ENCODE peak calls at places on chromosome 5, in six cellular contexts. Z is uterus, L is Peyer's patch, U is fibroblast of lung, X is kidney epithelial cell, Y is DND-41. C is an unnamed sample.

GRCh38 chr5:177232761-177233160 is 70.8 kb downstream of the RAB24 start:
- DNase-seq in Z (no peak), L (no peak), U (peak; percentile 83), X (no peak), Y (no peak), C (no peak)

GRCh38 chr5:159878988-159879471 is 37.3 kb upstream of the ADRA1B start:
- DNase-seq in Z (peak; percentile 78), L (peak; percentile 67), U (peak; percentile 87), X (no peak), Y (peak; percentile 8), C (no peak)

GRCh38 chr5:62720036-62720441 is 141.4 kb downstream of the LRRC70 start:
- DNase-seq in Z (no peak), L (no peak), U (peak; percentile 2), X (peak; percentile 49), Y (peak; percentile 20), C (peak; percentile 43)

GRCh38 chr5:179973391-179973790 is 65.7 kb upstream of the TBC1D9B start:
- DNase-seq in Z (no peak), L (no peak), U (no peak), X (no peak), Y (no peak), C (no peak)

GRCh38 chr5:118088448-118088847 is 899.9 kb downstream of the DTWD2 start:
- DNase-seq in Z (no peak), L (no peak), U (no peak), X (no peak), Y (no peak), C (no peak)

GRCh38 chr5:172235827-172236749 is 42.1 kb downstream of the EFCAB9 start:
- DNase-seq in Z (no peak), L (peak; percentile 73), U (peak; percentile 22), X (no peak), Y (no peak), C (no peak)

GRCh38 chr5:106121972-106122605 is 1548.6 kb downstream of the EFNA5 start:
- DNase-seq in Z (no peak), L (no peak), U (no peak), X (no peak), Y (peak; percentile 26), C (peak; percentile 2)

GRCh38 chr5:777756-778161 is 6.8 kb downstream of the ZDHHC11B start:
- DNase-seq in Z (peak; percentile 9), L (no peak), U (no peak), X (no peak), Y (no peak), C (no peak)

GRCh38 chr5:69372394-69372793 is 2.8 kb downstream of the RAD17 start:
- DNase-seq in Z (no peak), L (no peak), U (no peak), X (no peak), Y (no peak), C (no peak)

GRCh38 chr5:160175438-160176218 is 53.7 kb upstream of the FABP6 start:
- DNase-seq in Z (peak; percentile 76), L (peak; percentile 60), U (peak; percentile 60), X (no peak), Y (no peak), C (no peak)

GRCh38 chr5:76622973-76623596 is at the start of gene F2RL2:
- DNase-seq in Z (peak; percentile 24), L (no peak), U (peak; percentile 91), X (peak; percentile 87), Y (no peak), C (no peak)

GRCh38 chr5:137098663-137099062 is 400.5 kb downstream of the SPOCK1 start:
- DNase-seq in Z (no peak), L (no peak), U (no peak), X (no peak), Y (no peak), C (no peak)

GRCh38 chr5:172481011-172481410 is 26.7 kb upstream of the SH3PXD2B start:
- DNase-seq in Z (no peak), L (no peak), U (no peak), X (no peak), Y (no peak), C (no peak)

GRCh38 chr5:151751593-151751992 is 6.8 kb downstream of the ATOX1 start:
- DNase-seq in Z (no peak), L (no peak), U (no peak), X (no peak), Y (no peak), C (no peak)

GRCh38 chr5:16726538-16726946 is 109.7 kb upstream of the RETREG1 start:
- DNase-seq in Z (no peak), L (no peak), U (peak; percentile 56), X (no peak), Y (peak; percentile 60), C (no peak)

GRCh38 chr5:130616161-130616560 is 548.9 kb downstream of the HINT1 start:
- DNase-seq in Z (no peak), L (no peak), U (peak; percentile 2), X (no peak), Y (no peak), C (no peak)

DNA sequence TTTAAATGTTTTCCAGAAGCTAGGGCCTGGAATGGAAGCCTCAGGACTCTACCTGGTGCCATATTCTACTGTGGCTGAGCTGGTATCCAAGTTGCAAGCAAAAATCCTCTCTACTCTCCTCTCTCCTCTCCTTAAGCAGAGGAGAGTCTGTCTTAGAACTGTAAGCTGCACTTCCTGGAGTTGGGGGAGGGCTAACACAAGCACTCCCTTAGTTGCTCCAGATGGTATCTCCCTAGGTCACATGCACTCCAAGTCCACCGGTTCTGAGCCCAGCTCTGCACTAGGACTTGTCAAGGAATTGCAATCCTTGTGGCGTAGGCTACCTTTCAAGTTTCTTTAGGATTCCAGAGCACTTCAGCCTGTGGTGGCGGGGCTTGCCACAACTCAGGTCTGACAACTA is 513.9 kb upstream of the RGMB start:
- DNase-seq in Z (no peak), L (no peak), U (no peak), X (no peak), Y (no peak), C (no peak)
- H3K4me3 ChIP-seq in Z (no peak overlapping the region), L (no peak overlapping the region), U (no peak overlapping the region), X (no peak overlapping the region), Y (no peak overlapping the region), C (no peak overlapping the region)

GRCh38 chr5:133289686-133290367 is 238.0 kb downstream of the HSPA4 start:
- DNase-seq in Z (no peak), L (no peak), U (no peak), X (no peak), Y (no peak), C (no peak)

GRCh38 chr5:133284306-133284705 is 232.5 kb downstream of the HSPA4 start:
- DNase-seq in Z (no peak), L (no peak), U (no peak), X (no peak), Y (no peak), C (no peak)

GRCh38 chr5:133285583-133286021 is 233.8 kb downstream of the HSPA4 start:
- DNase-seq in Z (no peak), L (peak; percentile 59), U (peak; percentile 67), X (peak; percentile 82), Y (peak; percentile 12), C (no peak)

GRCh38 chr5:133286483-133286882 is 234.7 kb downstream of the HSPA4 start:
- DNase-seq in Z (no peak), L (no peak), U (no peak), X (no peak), Y (no peak), C (no peak)

DNA sequence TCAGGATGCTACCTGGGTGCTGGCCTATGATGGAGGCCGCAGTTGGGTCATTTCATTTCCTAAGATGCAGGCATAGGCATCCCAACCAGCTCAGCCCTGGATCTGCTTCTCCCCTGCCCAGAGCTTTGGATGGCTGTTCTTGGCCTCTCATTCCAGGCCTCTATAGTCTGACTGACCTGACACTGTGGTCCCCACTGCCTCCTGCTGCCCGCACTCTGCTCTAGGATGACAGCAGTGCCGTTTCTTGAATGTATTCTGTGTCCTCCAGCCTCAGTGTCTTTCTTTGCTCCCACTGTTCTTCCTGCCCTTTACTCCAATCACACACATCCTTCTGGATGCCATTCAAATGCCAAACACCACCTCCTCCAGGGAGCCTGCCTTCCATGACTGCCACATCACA is 235.7 kb downstream of the HSPA4 start:
- DNase-seq in Z (peak; percentile 25), L (peak; percentile 71), U (peak; percentile 34), X (no peak), Y (peak; percentile 35), C (no peak)
- TF ChIP-seq CTCF in Z (peak; percentile 35), L (peak; percentile 33), U (peak; percentile 56), X (peak; percentile 73), Y (peak; percentile 60), C (peak; percentile 55)

GRCh38 chr5:83848928-83849327 is 128.3 kb upstream of the HAPLN1 start:
- DNase-seq in Z (no peak), L (no peak), U (no peak), X (no peak), Y (no peak), C (no peak)

GRCh38 chr5:83846601-83847000 is 125.9 kb upstream of the HAPLN1 start:
- DNase-seq in Z (no peak), L (no peak), U (no peak), X (no peak), Y (no peak), C (no peak)

GRCh38 chr5:83839788-83840187 is 119.1 kb upstream of the HAPLN1 start:
- DNase-seq in Z (no peak), L (no peak), U (no peak), X (no peak), Y (no peak), C (no peak)

GRCh38 chr5:83839256-83839655 is 118.6 kb upstream of the HAPLN1 start:
- DNase-seq in Z (no peak), L (no peak), U (no peak), X (no peak), Y (no peak), C (no peak)

DNA sequence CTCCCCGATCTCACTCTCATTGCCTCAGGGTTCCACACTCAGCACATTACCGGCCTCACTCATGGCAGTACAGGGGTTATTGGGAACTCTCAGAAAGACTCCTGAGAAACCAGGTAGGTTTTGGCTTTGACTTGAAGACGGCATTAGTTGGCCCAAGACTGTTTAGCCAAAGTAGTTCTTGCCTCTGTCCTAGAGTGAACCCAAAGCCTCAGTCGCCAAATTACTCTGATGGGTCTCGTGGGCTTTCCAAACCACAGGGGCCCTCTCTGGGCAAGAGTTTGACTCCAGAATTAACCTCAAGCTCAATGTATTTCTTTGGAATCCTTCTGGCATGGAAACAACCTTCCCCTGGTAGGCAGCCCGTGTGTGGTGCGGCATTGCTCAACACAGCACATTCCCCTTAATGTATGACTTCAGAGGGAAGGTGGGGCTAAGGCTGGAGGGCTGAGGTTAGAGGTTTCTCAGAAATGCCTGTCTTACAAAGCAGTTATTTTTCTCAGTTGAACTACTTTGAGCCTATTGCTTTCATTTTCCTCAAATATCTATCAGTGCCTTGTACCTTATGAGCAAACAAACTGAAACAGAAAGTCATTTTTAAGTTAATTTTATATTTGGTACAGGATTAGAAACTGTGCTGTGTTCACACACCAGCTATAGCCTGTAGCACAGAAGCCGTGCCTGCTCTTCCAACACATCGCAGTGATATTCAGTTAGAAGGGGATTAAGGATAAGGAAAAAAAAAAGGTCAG is 123.8 kb upstream of the HAPLN1 start:
- DNase-seq in Z (no peak), L (no peak), U (peak; percentile 95), X (no peak), Y (peak; percentile 84), C (peak; percentile 59)
- H3K4me3 ChIP-seq in Z (no peak overlapping the region), L (peak overlapping the region; percentile 12), U (no peak overlapping the region), X (no peak overlapping the region), Y (peak overlapping the region; percentile 51), C (peak overlapping the region; percentile 45)

GRCh38 chr5:150014456-150014855 is 13.9 kb downstream of the HMGXB3 start:
- DNase-seq in Z (no peak), L (no peak), U (no peak), X (no peak), Y (no peak), C (no peak)
- TF ChIP-seq CTCF in Z (no peak), L (no peak), U (no peak), X (no peak), Y (no peak), C (no peak)

C was measured in GM06990.